ENCODE peak calls at places on chromosomes 7 and 10, in nine cellular contexts. Y is WTC11; O is heart left ventricle; B is A549; G is GM20000; T is right lobe of liver; R is hepatocyte; F is CD8-positive, alpha-beta T cell; Z is sigmoid colon. H is an unnamed sample.

GRCh38 chr7:130838738-130839137 is 104.7 kb upstream of the KLF14 start:
- DNase-seq in R (no peak), O (no peak), T (no peak), Y (no peak), G (peak; percentile 41), B (peak; percentile 65), Z (no peak), F (no peak), H (no peak)

GRCh38 chr7:95989301-95989700 is 216.9 kb downstream of the DYNC1I1 start:
- DNase-seq in T (no peak), Z (no peak), G (no peak), R (peak; percentile 68), B (no peak), O (no peak), Y (no peak), F (no peak), H (no peak)

GRCh38 chr7:93171606-93172226 is 23.5 kb upstream of the SAMD9L start:
- DNase-seq in B (no peak), F (no peak), R (no peak), G (no peak), T (no peak), Y (no peak), Z (no peak), O (no peak), H (no peak)

GRCh38 chr10:124387078-124387874 is 31.4 kb downstream of the OAT start:
- DNase-seq in F (no peak), T (no peak), Y (no peak), O (no peak), G (no peak), B (peak; percentile 26), R (no peak), Z (peak; percentile 58), H (peak; percentile 14)

GRCh38 chr10:114412907-114413386 is 8.6 kb upstream of the AFAP1L2 start:
- DNase-seq in F (no peak), R (no peak), O (peak; percentile 58), B (peak; percentile 44), Y (no peak), Z (peak; percentile 22), G (no peak), T (no peak), H (no peak)

GRCh38 chr10:44016589-44017482 is 368.1 kb downstream of the CXCL12 start:
- DNase-seq in T (no peak), F (no peak), Z (no peak), G (no peak), O (no peak), R (no peak), B (no peak), Y (no peak), H (no peak)

GRCh38 chr10:63675171-63675570 is 154.0 kb downstream of the REEP3 start:
- DNase-seq in Z (no peak), R (no peak), T (no peak), G (no peak), B (no peak), Y (no peak), O (no peak), F (no peak), H (no peak)

GRCh38 chr7:85695041-85695990 is 508.5 kb upstream of the SEMA3D start:
- DNase-seq in F (no peak), G (no peak), T (no peak), B (peak; percentile 79), O (no peak), R (peak; percentile 16), Z (no peak), Y (no peak), H (no peak)

GRCh38 chr7:69817096-69817495 is 218.8 kb downstream of the AUTS2 start:
- DNase-seq in Z (no peak), R (no peak), O (no peak), G (no peak), B (no peak), T (no peak), F (no peak), Y (no peak), H (no peak)

GRCh38 chr10:46094197-46094500 is 48.1 kb upstream of the MSMB start:
- DNase-seq in B (no peak), O (no peak), R (no peak), F (no peak), Y (no peak), Z (no peak), T (no peak), G (no peak), H (no peak)

GRCh38 chr10:70444613-70445222 is 3.2 kb upstream of the NODAL start:
- DNase-seq in R (no peak), B (no peak), Z (no peak), O (no peak), T (no peak), Y (no peak), F (no peak), G (no peak), H (no peak)

GRCh38 chr7:46015107-46015868 is 94.2 kb upstream of the IGFBP3 start:
- DNase-seq in T (peak; percentile 57), B (no peak), R (peak; percentile 78), O (peak; percentile 85), G (no peak), F (no peak), Y (peak; percentile 90), Z (no peak), H (no peak)

GRCh38 chr10:89002234-89002978 is 11.8 kb downstream of the FAS start:
- DNase-seq in Z (no peak), G (no peak), Y (no peak), R (no peak), T (no peak), F (no peak), O (no peak), B (no peak), H (no peak)

GRCh38 chr7:98464558-98464940 is 63.7 kb upstream of the BAIAP2L1 start:
- DNase-seq in Z (no peak), O (no peak), R (no peak), B (no peak), F (no peak), T (no peak), Y (no peak), G (no peak), H (no peak)

GRCh38 chr7:90726623-90727022 is 130.5 kb downstream of the CDK14 start:
- DNase-seq in Z (no peak), T (no peak), B (no peak), G (no peak), Y (no peak), O (no peak), R (no peak), F (no peak), H (no peak)

GRCh38 chr10:110226926-110227641 is 19.7 kb downstream of the MXI1 start:
- DNase-seq in T (peak; percentile 86), G (peak; percentile 90), O (peak; percentile 78), Z (peak; percentile 85), R (peak; percentile 70), F (peak; percentile 62), B (no peak), Y (peak; percentile 59), H (no peak)

GRCh38 chr7:139561-140243 is 52.7 kb upstream of the FAM20C start:
- DNase-seq in Z (no peak), R (no peak), G (no peak), T (no peak), F (no peak), Y (no peak), O (peak; percentile 22), B (no peak), H (no peak)

GRCh38 chr7:156816943-156817572 is 75.9 kb downstream of the LMBR1 start:
- DNase-seq in Z (no peak), O (no peak), G (peak; percentile 16), B (no peak), Y (no peak), F (no peak), R (peak; percentile 16), T (no peak), H (peak; percentile 33)

GRCh38 chr7:130988443-130988842 is 254.4 kb upstream of the KLF14 start:
- DNase-seq in T (no peak), F (no peak), Z (no peak), B (no peak), O (no peak), R (no peak), G (no peak), Y (no peak), H (no peak)

GRCh38 chr10:34710391-34710751 is 104.7 kb downstream of the PARD3 start:
- DNase-seq in Y (no peak), F (no peak), G (no peak), T (no peak), O (no peak), R (no peak), B (peak; percentile 46), Z (peak; percentile 85), H (no peak)

DNA sequence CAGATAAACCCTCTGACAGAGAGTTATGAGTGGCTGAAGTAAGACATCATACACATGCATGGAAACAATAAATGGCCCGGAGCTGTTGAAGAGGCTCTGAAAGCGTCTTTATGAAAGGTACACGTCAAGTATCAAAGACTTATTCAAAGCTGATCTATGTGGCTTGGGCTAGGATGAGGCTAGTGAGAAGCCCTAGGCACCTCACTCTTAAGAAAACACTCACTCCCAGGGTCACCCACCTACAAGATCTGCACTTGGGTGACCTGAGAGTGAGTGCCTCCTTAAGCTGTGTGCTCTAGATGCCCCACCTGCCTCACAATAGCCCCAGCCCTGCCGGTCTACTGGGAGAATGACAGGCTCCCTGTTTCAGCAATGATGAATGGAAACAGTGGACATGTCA is 1.1 kb upstream of the GIMAP1 start:
- DNase-seq in F (no peak), O (no peak), R (no peak), B (no peak), G (no peak), Y (no peak), T (no peak), Z (no peak), H (no peak)
- TF ChIP-seq CTCF in F (no peak), O (no peak), R (no peak), B (no peak), G (no peak), Y (no peak), T (no peak), Z (no peak), H (no peak)

GRCh38 chr7:71096341-71096740 is 35.6 kb upstream of the GALNT17 start:
- DNase-seq in G (no peak), F (no peak), O (no peak), T (no peak), B (no peak), R (no peak), Y (no peak), Z (no peak), H (no peak)
- TF ChIP-seq CTCF in G (no peak), F (no peak), O (no peak), T (no peak), B (no peak), R (no peak), Y (no peak), Z (no peak), H (no peak)

DNA sequence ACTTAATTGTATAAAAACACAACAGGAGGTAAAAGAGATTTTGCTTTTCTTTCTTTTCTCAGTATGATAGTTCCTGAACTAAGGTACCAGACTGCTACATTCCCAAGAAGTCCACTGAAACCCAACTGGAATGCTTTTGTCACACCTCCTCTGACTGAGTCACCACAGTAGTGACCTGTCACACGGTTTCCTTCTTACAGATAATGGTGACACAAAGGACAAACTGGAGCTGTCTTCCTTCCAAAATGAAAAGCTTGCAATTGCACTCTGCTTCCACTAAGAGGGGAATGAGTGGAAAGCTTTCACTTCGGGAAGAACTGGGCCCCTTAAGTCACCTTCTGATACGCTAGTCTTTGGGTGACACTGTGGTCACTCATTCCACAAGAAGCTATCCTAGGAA is 122.2 kb downstream of the KMT2E start:
- DNase-seq in F (no peak), Y (no peak), G (no peak), B (no peak), Z (no peak), O (no peak), R (peak; percentile 27), T (no peak), H (no peak)
- TF ChIP-seq CTCF in F (no peak), Y (no peak), G (no peak), B (no peak), Z (no peak), O (no peak), R (peak; percentile 2), T (no peak), H (no peak)

GRCh38 chr7:36224916-36225858 is 72.1 kb downstream of the EEPD1 start:
- DNase-seq in R (no peak), T (no peak), B (no peak), O (no peak), Y (no peak), F (no peak), G (no peak), Z (no peak), H (no peak)
- TF ChIP-seq CTCF in R (no peak), T (no peak), B (no peak), O (no peak), Y (no peak), F (no peak), G (no peak), Z (no peak), H (no peak)